ENCODE peak calls at places on chromosomes 5 and 9, in five cellular contexts. L, U, H, B and C are unnamed samples.

GRCh38 chr5:135460246-135461033 is 8.3 kb upstream of the TIFAB start:
- DNase-seq in L (no peak), U (no peak), H (no peak), B (no peak), C (no peak)

GRCh38 chr5:149777382-149777781 is 47.3 kb downstream of the PPARGC1B start:
- DNase-seq in L (no peak), U (no peak), H (no peak), B (no peak), C (no peak)

GRCh38 chr5:108345541-108346171 is 36.2 kb downstream of the FBXL17 start:
- DNase-seq in L (no peak), U (no peak), H (no peak), B (peak), C (no peak)

GRCh38 chr9:125436613-125437443 is 175.2 kb downstream of the GAPVD1 start:
- DNase-seq in L (no peak), U (no peak), H (no peak), B (no peak), C (no peak)

GRCh38 chr5:109589983-109590382 is 99.7 kb upstream of the MAN2A1 start:
- DNase-seq in L (no peak), U (no peak), H (no peak), B (no peak), C (no peak)

GRCh38 chr5:125154321-125154811 is 407.9 kb upstream of the ZNF608 start:
- DNase-seq in L (no peak), U (no peak), H (peak), B (no peak), C (no peak)

GRCh38 chr5:137370511-137371071 is 128.5 kb downstream of the SPOCK1 start:
- DNase-seq in L (no peak), U (no peak), H (no peak), B (peak), C (no peak)

GRCh38 chr5:142816577-142816976 is 46.4 kb downstream of the ARHGAP26 start:
- DNase-seq in L (peak), U (peak), H (no peak), B (peak), C (no peak)

GRCh38 chr9:109793196-109793595 is 13.2 kb downstream of the PALM2AKAP2 start:
- DNase-seq in L (no peak), U (no peak), H (peak), B (peak), C (no peak)

GRCh38 chr5:42656661-42657035 is 100.0 kb upstream of the CCDC152 start:
- DNase-seq in L (no peak), U (no peak), H (no peak), B (peak), C (no peak)

GRCh38 chr9:95605826-95606555 is 89.2 kb upstream of the PTCH1 start:
- DNase-seq in L (no peak), U (no peak), H (no peak), B (no peak), C (no peak)

GRCh38 chr9:133835273-133835901 is 97.2 kb upstream of the SARDH start:
- DNase-seq in L (no peak), U (no peak), H (no peak), B (no peak), C (no peak)